ENCODE peak calls at places on chromosomes 13 and 19, in six cellular contexts. D is iris pigment epithelial cell; X is EL; M is activated naive CD4-positive, alpha-beta T cell; S is natural killer cell treated with Interleukin-12 subunit alpha and Interleukin-12 subunit beta and Interleukin-15 and Interleukin-18, amount 100 ng/mL, for 72 hours; G is cardiac fibroblast. N is an unnamed sample.
A peak's percentile ranks its signal among the peaks of the same experiment; 100 is the strongest.

GRCh38 chr19:50836543-50837195 is 3.3 kb upstream of the KLK15 start:
- DNase-seq in X (no peak), M (no peak), D (no peak), S (no peak), G (no peak), N (no peak)

GRCh38 chr19:19514881-19515763 is at the start of gene TSSK6:
- DNase-seq in G (no peak), S (no peak), M (no peak), X (no peak), D (no peak), N (no peak)

GRCh38 chr13:112245179-112245724 is 130.9 kb upstream of the SPACA7 start:
- DNase-seq in D (no peak), S (no peak), M (no peak), X (no peak), G (no peak), N (no peak)

GRCh38 chr13:96996097-96996496 is 1.8 kb upstream of the OXGR1 start:
- DNase-seq in D (no peak), M (no peak), X (no peak), G (no peak), S (no peak), N (no peak)

GRCh38 chr13:51726446-51727185 is 77.3 kb downstream of the DHRS12 start:
- DNase-seq in M (no peak), D (peak; percentile 82), G (peak; percentile 92), S (no peak), X (peak; percentile 54), N (peak; percentile 71)

GRCh38 chr19:2561895-2562294 is 86.0 kb downstream of the GADD45B start:
- DNase-seq in X (no peak), D (no peak), G (no peak), M (no peak), S (peak; percentile 96), N (no peak)

GRCh38 chr19:33194884-33195710 is 967 bp downstream of the LRP3 start:
- DNase-seq in X (peak; percentile 63), S (no peak), D (peak; percentile 46), M (no peak), G (peak; percentile 65), N (no peak)

GRCh38 chr13:98275711-98276171 is 98.7 kb upstream of the RNF113B start:
- DNase-seq in M (no peak), S (no peak), X (peak; percentile 43), D (no peak), G (no peak), N (no peak)

GRCh38 chr19:54230031-54230430 is 7.2 kb upstream of the LILRB3 start:
- DNase-seq in M (no peak), G (no peak), X (no peak), D (no peak), S (no peak), N (no peak)

GRCh38 chr19:16369664-16370576 is 45.3 kb downstream of the KLF2 start:
- DNase-seq in X (no peak), G (no peak), D (no peak), M (no peak), S (no peak), N (no peak)

GRCh38 chr19:6138066-6138465 is 2.6 kb downstream of the ACSBG2 start:
- DNase-seq in S (no peak), G (no peak), M (no peak), D (peak; percentile 9), X (no peak), N (no peak)

GRCh38 chr13:25068810-25069209 is 27.1 kb upstream of the PABPC3 start:
- DNase-seq in M (no peak), X (no peak), G (no peak), S (no peak), D (no peak), N (no peak)

GRCh38 chr13:105721056-105721455 is 814.4 kb downstream of the EFNB2 start:
- DNase-seq in S (no peak), M (no peak), D (peak; percentile 46), G (peak; percentile 36), X (no peak), N (no peak)

GRCh38 chr19:15841875-15842569 is 26.6 kb upstream of the OR10H1 start:
- DNase-seq in S (no peak), X (no peak), M (no peak), G (no peak), D (no peak), N (no peak)

GRCh38 chr19:17743874-17744273 is 7.4 kb upstream of the FCHO1 start:
- DNase-seq in D (peak; percentile 30), G (peak; percentile 60), S (no peak), M (no peak), X (no peak), N (no peak)

GRCh38 chr19:17606786-17607185 is 51.3 kb downstream of the COLGALT1 start:
- DNase-seq in X (no peak), D (no peak), M (no peak), G (no peak), S (no peak), N (no peak)

GRCh38 chr13:26011996-26012688 is 39.7 kb downstream of the SHISA2 start:
- DNase-seq in D (no peak), G (peak; percentile 15), M (no peak), X (no peak), S (peak; percentile 63), N (no peak)

GRCh38 chr19:30799854-30800755 is 427.9 kb downstream of the ZNF536 start:
- DNase-seq in S (no peak), G (peak; percentile 10), M (no peak), D (no peak), X (no peak), N (no peak)

GRCh38 chr19:2653717-2654584 is 48.5 kb downstream of the GNG7 start:
- DNase-seq in M (no peak), X (no peak), G (no peak), S (no peak), D (no peak), N (no peak)

GRCh38 chr13:96817336-96817941 is 176.8 kb downstream of the OXGR1 start:
- DNase-seq in M (no peak), G (peak; percentile 21), S (no peak), D (peak; percentile 33), X (peak; percentile 5), N (peak; percentile 19)

GRCh38 chr19:12802267-12803106 is 618 bp downstream of the THSD8 start:
- DNase-seq in D (no peak), M (no peak), X (no peak), S (no peak), G (no peak), N (no peak)

GRCh38 chr13:26599403-26599802 is 41.9 kb downstream of the WASF3 start:
- DNase-seq in D (no peak), G (no peak), M (no peak), X (no peak), S (no peak), N (no peak)

GRCh38 chr13:28128926-28129325 is 9.4 kb upstream of the PAN3 start:
- DNase-seq in X (no peak), M (no peak), G (no peak), D (no peak), S (no peak), N (no peak)

GRCh38 chr19:49282184-49282583 is 42.8 kb downstream of the SLC6A16 start:
- DNase-seq in M (no peak), X (no peak), D (no peak), S (no peak), G (no peak), N (no peak)

GRCh38 chr13:35164324-35164932 is 222.4 kb downstream of the NBEA start:
- DNase-seq in S (no peak), X (peak; percentile 28), D (peak; percentile 27), G (peak; percentile 59), M (no peak), N (peak; percentile 32)

GRCh38 chr19:1621021-1621420 is 15.8 kb upstream of the UQCR11 start:
- DNase-seq in M (no peak), X (no peak), S (no peak), G (no peak), D (no peak), N (no peak)

GRCh38 chr19:47613165-47614146 is 4.5 kb downstream of the BICRA start:
- DNase-seq in X (peak; percentile 82), G (peak; percentile 84), D (peak; percentile 75), M (no peak), S (no peak), N (no peak)

GRCh38 chr13:36685912-36686311 is 12.1 kb downstream of the SERTM1 start:
- DNase-seq in G (no peak), M (no peak), D (peak; percentile 49), X (peak; percentile 18), S (no peak), N (no peak)

GRCh38 chr13:97285221-97285955 is 63.3 kb downstream of the MBNL2 start:
- DNase-seq in D (no peak), S (no peak), M (no peak), X (no peak), G (no peak), N (no peak)